ENCODE peak calls at places on chromosome 11, in eight cellular contexts. One of them, this sample, is unnamed. For H3K4me1, the result is how much of the 10 kb centered on the place peaks cover.

GRCh38 chr11:8090756-8091155 is 9.7 kb downstream of the TUB start:
- DNase-seq in SK-N-SH: peak
- DNase-seq in HCT116: peak
- DNase-seq in GM23338: peak
- DNase-seq in A549: no peak
- DNase-seq in GM12878: no peak
- DNase-seq in K562: peak
- DNase-seq in HepG2: peak
- DNase-seq in this sample: no peak

GRCh38 chr11:102007567-102008437 is 39.4 kb upstream of the CFAP300 start:
- DNase-seq in SK-N-SH: peak
- DNase-seq in HCT116: peak
- DNase-seq in GM23338: peak
- DNase-seq in A549: peak
- DNase-seq in GM12878: peak
- DNase-seq in K562: peak
- DNase-seq in HepG2: peak
- DNase-seq in this sample: peak

GRCh38 chr11:124582565-124582964 is 12.8 kb downstream of the OR8A1 start:
- DNase-seq in SK-N-SH: no peak
- DNase-seq in HCT116: no peak
- DNase-seq in GM23338: no peak
- DNase-seq in A549: no peak
- DNase-seq in GM12878: no peak
- DNase-seq in K562: no peak
- DNase-seq in HepG2: no peak
- DNase-seq in this sample: no peak

GRCh38 chr11:72780291-72781062 is 13.4 kb downstream of the STARD10 start:
- DNase-seq in SK-N-SH: no peak
- DNase-seq in HCT116: no peak
- DNase-seq in GM23338: no peak
- DNase-seq in A549: no peak
- DNase-seq in GM12878: no peak
- DNase-seq in K562: no peak
- DNase-seq in HepG2: no peak
- DNase-seq in this sample: no peak

GRCh38 chr11:43825217-43825816 is 55.3 kb upstream of the ALKBH3 start:
- DNase-seq in SK-N-SH: peak
- DNase-seq in HCT116: peak
- DNase-seq in GM23338: peak
- DNase-seq in A549: peak
- DNase-seq in GM12878: no peak
- DNase-seq in K562: peak
- DNase-seq in HepG2: peak
- DNase-seq in this sample: no peak

GRCh38 chr11:76159303-76159937 is 46.9 kb downstream of the WNT11 start:
- DNase-seq in SK-N-SH: no peak
- DNase-seq in HCT116: no peak
- DNase-seq in GM23338: no peak
- DNase-seq in A549: no peak
- DNase-seq in GM12878: no peak
- DNase-seq in K562: no peak
- DNase-seq in HepG2: no peak
- DNase-seq in this sample: no peak

GRCh38 chr11:74316772-74317505 is 5.5 kb upstream of the P4HA3 start:
- DNase-seq in SK-N-SH: no peak
- DNase-seq in HCT116: no peak
- DNase-seq in GM23338: no peak
- DNase-seq in A549: no peak
- DNase-seq in GM12878: no peak
- DNase-seq in K562: no peak
- DNase-seq in HepG2: no peak
- DNase-seq in this sample: no peak

GRCh38 chr11:112885744-112886706 is 75.2 kb upstream of the NCAM1 start:
- DNase-seq in SK-N-SH: no peak
- DNase-seq in HCT116: no peak
- DNase-seq in GM23338: no peak
- DNase-seq in A549: no peak
- DNase-seq in GM12878: no peak
- DNase-seq in K562: no peak
- DNase-seq in HepG2: no peak
- DNase-seq in this sample: no peak

GRCh38 chr11:68983816-68984215 is 3.0 kb upstream of the MRGPRD start:
- DNase-seq in SK-N-SH: no peak
- DNase-seq in HCT116: no peak
- DNase-seq in GM23338: no peak
- DNase-seq in A549: no peak
- DNase-seq in GM12878: no peak
- DNase-seq in K562: no peak
- DNase-seq in HepG2: no peak
- DNase-seq in this sample: no peak

GRCh38 chr11:132770802-132771545 is 761.3 kb downstream of the OPCML start:
- DNase-seq in SK-N-SH: peak
- DNase-seq in HCT116: no peak
- DNase-seq in GM23338: no peak
- DNase-seq in A549: no peak
- DNase-seq in GM12878: no peak
- DNase-seq in K562: no peak
- DNase-seq in HepG2: no peak
- DNase-seq in this sample: no peak

GRCh38 chr11:88464528-88464927 is 127.0 kb upstream of the CTSC start:
- DNase-seq in SK-N-SH: no peak
- DNase-seq in HCT116: no peak
- DNase-seq in GM23338: no peak
- DNase-seq in A549: no peak
- DNase-seq in GM12878: no peak
- DNase-seq in K562: no peak
- DNase-seq in HepG2: no peak
- DNase-seq in this sample: no peak

GRCh38 chr11:64476866-64477265 is 114.2 kb upstream of the SLC22A12 start:
- DNase-seq in SK-N-SH: no peak
- DNase-seq in HCT116: no peak
- DNase-seq in GM23338: no peak
- DNase-seq in A549: no peak
- DNase-seq in GM12878: no peak
- DNase-seq in K562: no peak
- DNase-seq in HepG2: no peak
- DNase-seq in this sample: no peak

GRCh38 chr11:40293655-40294342 is 1165.7 kb downstream of the LRRC4C start:
- DNase-seq in SK-N-SH: peak
- DNase-seq in HCT116: no peak
- DNase-seq in GM23338: peak
- DNase-seq in A549: peak
- DNase-seq in GM12878: peak
- DNase-seq in K562: peak
- DNase-seq in HepG2: peak
- DNase-seq in this sample: peak

GRCh38 chr11:78290293-78291176 is 101.8 kb downstream of the USP35 start:
- DNase-seq in SK-N-SH: no peak
- DNase-seq in HCT116: no peak
- DNase-seq in GM23338: no peak
- DNase-seq in A549: no peak
- DNase-seq in GM12878: no peak
- DNase-seq in K562: peak
- DNase-seq in HepG2: peak
- DNase-seq in this sample: peak
- H3K4me3 ChIP-seq in SK-N-SH: no peak
- H3K4me3 ChIP-seq in HCT116: no peak
- H3K4me3 ChIP-seq in GM23338: no peak
- H3K4me3 ChIP-seq in A549: no peak
- H3K4me3 ChIP-seq in GM12878: no peak
- H3K4me3 ChIP-seq in K562: no peak
- H3K4me3 ChIP-seq in HepG2: peak
- H3K4me3 ChIP-seq in this sample: no peak

GRCh38 chr11:94599510-94599909 is 32.3 kb downstream of the PIWIL4 start:
- DNase-seq in SK-N-SH: no peak
- DNase-seq in HCT116: no peak
- DNase-seq in GM23338: no peak
- DNase-seq in A549: no peak
- DNase-seq in GM12878: no peak
- DNase-seq in K562: no peak
- DNase-seq in HepG2: no peak
- DNase-seq in this sample: no peak

GRCh38 chr11:94597896-94598295 is 30.7 kb downstream of the PIWIL4 start:
- DNase-seq in SK-N-SH: no peak
- DNase-seq in HCT116: no peak
- DNase-seq in GM23338: peak
- DNase-seq in A549: no peak
- DNase-seq in GM12878: no peak
- DNase-seq in K562: peak
- DNase-seq in HepG2: peak
- DNase-seq in this sample: no peak

GRCh38 chr11:94604496-94604895 is 37.3 kb downstream of the PIWIL4 start:
- DNase-seq in SK-N-SH: no peak
- DNase-seq in HCT116: no peak
- DNase-seq in GM23338: peak
- DNase-seq in A549: no peak
- DNase-seq in GM12878: no peak
- DNase-seq in K562: no peak
- DNase-seq in HepG2: no peak
- DNase-seq in this sample: no peak

GRCh38 chr11:94603587-94603986 is 36.4 kb downstream of the PIWIL4 start:
- DNase-seq in SK-N-SH: no peak
- DNase-seq in HCT116: no peak
- DNase-seq in GM23338: no peak
- DNase-seq in A549: no peak
- DNase-seq in GM12878: no peak
- DNase-seq in K562: no peak
- DNase-seq in HepG2: no peak
- DNase-seq in this sample: no peak

GRCh38 chr11:94602430-94603372 is 35.5 kb downstream of the PIWIL4 start:
- DNase-seq in SK-N-SH: no peak
- DNase-seq in HCT116: no peak
- DNase-seq in GM23338: peak
- DNase-seq in A549: peak
- DNase-seq in GM12878: peak
- DNase-seq in K562: peak
- DNase-seq in HepG2: peak
- DNase-seq in this sample: peak
- TF ChIP-seq REST in SK-N-SH: no peak
- TF ChIP-seq REST in HCT116: no peak
- TF ChIP-seq REST in GM23338: no peak
- TF ChIP-seq REST in A549: no peak
- TF ChIP-seq REST in GM12878: no peak
- TF ChIP-seq REST in K562: no peak
- TF ChIP-seq REST in HepG2: no peak
- TF ChIP-seq REST in this sample: no peak

GRCh38 chr11:45413156-45413833 is 127.2 kb upstream of the SYT13 start:
- DNase-seq in SK-N-SH: no peak
- DNase-seq in HCT116: no peak
- DNase-seq in GM23338: no peak
- DNase-seq in A549: no peak
- DNase-seq in GM12878: no peak
- DNase-seq in K562: no peak
- DNase-seq in HepG2: no peak
- DNase-seq in this sample: no peak

GRCh38 chr11:45412033-45412432 is 125.9 kb upstream of the SYT13 start:
- DNase-seq in SK-N-SH: peak
- DNase-seq in HCT116: no peak
- DNase-seq in GM23338: peak
- DNase-seq in A549: no peak
- DNase-seq in GM12878: no peak
- DNase-seq in K562: no peak
- DNase-seq in HepG2: no peak
- DNase-seq in this sample: no peak

GRCh38 chr11:45411221-45411946 is 125.2 kb upstream of the SYT13 start:
- DNase-seq in SK-N-SH: peak
- DNase-seq in HCT116: no peak
- DNase-seq in GM23338: peak
- DNase-seq in A549: no peak
- DNase-seq in GM12878: no peak
- DNase-seq in K562: no peak
- DNase-seq in HepG2: no peak
- DNase-seq in this sample: no peak

GRCh38 chr11:45412521-45412920 is 126.4 kb upstream of the SYT13 start:
- DNase-seq in SK-N-SH: peak
- DNase-seq in HCT116: no peak
- DNase-seq in GM23338: peak
- DNase-seq in A549: no peak
- DNase-seq in GM12878: no peak
- DNase-seq in K562: no peak
- DNase-seq in HepG2: no peak
- DNase-seq in this sample: no peak

DNA sequence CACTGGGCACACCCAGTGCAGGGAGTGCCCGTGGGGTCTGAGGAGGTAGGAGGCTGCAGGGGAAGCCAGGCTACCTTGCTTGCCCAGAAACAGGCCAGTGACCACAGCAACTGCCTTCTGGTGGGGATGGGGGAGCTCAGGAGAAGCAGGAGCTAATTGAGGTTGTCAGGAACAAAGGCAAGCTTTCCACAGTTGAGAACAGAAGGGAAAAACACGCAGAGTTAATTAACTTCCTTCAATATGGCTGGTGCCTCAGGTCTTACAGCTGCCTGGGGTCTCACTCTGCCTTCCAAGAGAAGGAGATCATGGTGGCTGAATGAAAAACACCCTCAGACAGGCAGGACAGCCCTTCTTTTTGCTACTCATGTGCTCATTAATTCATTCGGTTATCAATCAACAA is 127.9 kb upstream of the SYT13 start:
- DNase-seq in SK-N-SH: peak
- DNase-seq in HCT116: no peak
- DNase-seq in GM23338: no peak
- DNase-seq in A549: no peak
- DNase-seq in GM12878: no peak
- DNase-seq in K562: no peak
- DNase-seq in HepG2: no peak
- DNase-seq in this sample: no peak
- H3K4me1 ChIP-seq in SK-N-SH: under half
- H3K4me1 ChIP-seq in HCT116: under half
- H3K4me1 ChIP-seq in GM23338: under half
- H3K4me1 ChIP-seq in A549: under half
- H3K4me1 ChIP-seq in GM12878: under half
- H3K4me1 ChIP-seq in K562: under half
- H3K4me1 ChIP-seq in HepG2: under half
- H3K4me1 ChIP-seq in this sample: under half

DNA sequence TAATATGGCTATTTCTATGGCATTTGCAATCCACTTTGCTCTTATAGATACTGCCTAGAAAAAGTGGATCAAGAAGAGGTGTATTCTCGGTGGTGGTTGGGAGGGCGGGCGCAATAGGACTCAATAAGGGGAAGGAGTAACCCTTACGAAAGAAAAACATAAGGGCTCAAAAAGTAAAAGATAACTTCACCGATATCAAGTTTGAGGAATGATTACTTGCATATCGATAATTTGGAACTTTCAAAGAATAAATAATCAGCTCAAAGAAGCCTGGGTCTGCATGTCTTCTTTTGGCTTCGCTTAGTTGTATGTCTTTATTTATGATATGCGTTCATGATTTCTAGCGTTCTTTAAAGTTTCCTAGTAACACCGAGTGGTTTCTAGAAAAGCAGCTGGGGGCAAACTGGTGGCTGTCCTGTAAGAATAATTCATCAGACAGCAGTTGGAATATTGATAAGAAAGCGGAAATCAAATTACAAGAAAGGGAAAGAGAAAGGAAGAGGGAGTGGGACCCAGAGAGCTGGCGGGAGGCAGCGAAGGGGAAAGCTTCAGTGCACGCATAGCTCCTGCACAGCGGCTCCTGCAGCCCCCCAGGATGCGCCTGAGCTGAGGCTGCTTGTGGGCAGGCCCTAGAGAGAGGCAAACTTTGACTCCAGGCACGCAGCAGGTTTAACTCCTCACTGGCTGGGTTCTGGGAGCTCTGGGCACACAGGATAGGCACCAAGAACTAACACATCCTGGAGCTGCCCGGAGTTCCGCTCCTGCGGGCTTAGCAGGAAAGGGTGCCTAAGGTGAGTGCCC is 9.1 kb upstream of the FLI1 start:
- DNase-seq in SK-N-SH: no peak
- DNase-seq in HCT116: no peak
- DNase-seq in GM23338: peak
- DNase-seq in A549: no peak
- DNase-seq in GM12878: no peak
- DNase-seq in K562: no peak
- DNase-seq in HepG2: no peak
- DNase-seq in this sample: no peak
- H3K4me3 ChIP-seq in SK-N-SH: no peak
- H3K4me3 ChIP-seq in HCT116: no peak
- H3K4me3 ChIP-seq in GM23338: peak
- H3K4me3 ChIP-seq in A549: no peak
- H3K4me3 ChIP-seq in GM12878: peak
- H3K4me3 ChIP-seq in K562: no peak
- H3K4me3 ChIP-seq in HepG2: no peak
- H3K4me3 ChIP-seq in this sample: no peak